ENCODE peak calls at places on chromosomes 2 and 18, in five cellular contexts. Z, O, M, E and J are unnamed samples.

GRCh38 chr2:129764376-129765325 is 214.8 kb upstream of the RAB6C start:
- DNase-seq in Z (no peak), E (no peak), O (no peak), M (peak; percentile 6), J (no peak)

GRCh38 chr2:121994238-121995206 is 239.1 kb downstream of the TSN start:
- DNase-seq in Z (no peak), M (no peak), O (no peak), E (no peak), J (no peak)

GRCh38 chr2:96636772-96637171 is 1.3 kb downstream of the KANSL3 start:
- DNase-seq in Z (no peak), O (no peak), E (no peak), M (peak; percentile 45), J (no peak)

GRCh38 chr2:141493936-141494335 is 636.9 kb downstream of the LRP1B start:
- DNase-seq in O (no peak), E (no peak), Z (no peak), M (no peak), J (no peak)

GRCh38 chr2:231190531-231191197 is 7.8 kb upstream of the ARMC9 start:
- DNase-seq in Z (peak; percentile 70), E (no peak), M (no peak), O (no peak), J (no peak)

GRCh38 chr2:32783468-32783867 is 155.6 kb downstream of the TTC27 start:
- DNase-seq in O (no peak), Z (no peak), M (no peak), E (no peak), J (no peak)

GRCh38 chr2:85022232-85022631 is 51.3 kb downstream of the KCMF1 start:
- DNase-seq in O (no peak), M (no peak), Z (no peak), E (no peak), J (no peak)

GRCh38 chr2:126614529-126615279 is 41.3 kb upstream of the GYPC start:
- DNase-seq in M (no peak), Z (no peak), E (no peak), O (no peak), J (no peak)

GRCh38 chr2:166932032-166932431 is 43.8 kb downstream of the XIRP2 start:
- DNase-seq in M (no peak), O (no peak), E (no peak), Z (no peak), J (no peak)

GRCh38 chr18:6039055-6039454 is 143.7 kb upstream of the TMEM200C start:
- DNase-seq in Z (no peak), E (no peak), O (no peak), M (no peak), J (no peak)

GRCh38 chr2:127103243-127104165 is 3.5 kb downstream of the BIN1 start:
- DNase-seq in Z (peak; percentile 2), O (no peak), E (no peak), M (no peak), J (no peak)

GRCh38 chr2:53859354-53860159 is at the start of gene GPR75:
- DNase-seq in M (no peak), Z (peak; percentile 71), O (no peak), E (no peak), J (no peak)

GRCh38 chr2:19611491-19612332 is 253.3 kb upstream of the OSR1 start:
- DNase-seq in Z (no peak), E (peak; percentile 88), M (no peak), O (peak; percentile 92), J (no peak)

GRCh38 chr2:131034122-131035051 is 58.9 kb downstream of the FAM168B start:
- DNase-seq in Z (peak; percentile 60), E (no peak), O (no peak), M (no peak), J (no peak)

GRCh38 chr2:142722569-142722968 is 154.9 kb upstream of the KYNU start:
- DNase-seq in E (no peak), Z (no peak), O (no peak), M (no peak), J (no peak)

GRCh38 chr18:991441-991840 is 86.8 kb downstream of the ADCYAP1 start:
- DNase-seq in M (no peak), O (no peak), Z (no peak), E (no peak), J (no peak)

GRCh38 chr2:207791579-207792243 is 22.0 kb upstream of the FZD5 start:
- DNase-seq in M (no peak), E (peak; percentile 44), Z (no peak), O (no peak), J (no peak)

GRCh38 chr2:85827879-85828569 is 60.8 kb downstream of the ST3GAL5 start:
- DNase-seq in M (no peak), Z (no peak), E (no peak), O (no peak), J (no peak)

GRCh38 chr2:3958465-3958864 is 255.1 kb downstream of the DCDC2C start:
- DNase-seq in E (no peak), M (no peak), Z (no peak), O (no peak), J (no peak)

GRCh38 chr2:175126661-175127060 is 41.3 kb downstream of the ATF2 start:
- DNase-seq in E (no peak), Z (no peak), O (no peak), M (no peak), J (no peak)

GRCh38 chr2:237244976-237245646 is 159.4 kb downstream of the COPS8 start:
- DNase-seq in E (no peak), M (no peak), O (no peak), Z (no peak), J (no peak)

GRCh38 chr2:17672583-17673317 is 80.9 kb downstream of the SMC6 start:
- DNase-seq in M (no peak), Z (no peak), E (no peak), O (peak; percentile 20), J (no peak)

GRCh38 chr2:75292826-75293225 is 93.5 kb upstream of the TACR1 start:
- DNase-seq in Z (no peak), E (no peak), M (no peak), O (no peak), J (no peak)

GRCh38 chr18:5729983-5730699 is 165.2 kb downstream of the TMEM200C start:
- DNase-seq in Z (no peak), O (no peak), M (no peak), E (no peak), J (no peak)

GRCh38 chr2:32824415-32824814 is 122.3 kb upstream of the LTBP1 start:
- DNase-seq in E (no peak), M (no peak), Z (no peak), O (no peak), J (no peak)

GRCh38 chr2:23464156-23464555 is 79.2 kb downstream of the KLHL29 start:
- DNase-seq in E (no peak), Z (no peak), O (no peak), M (no peak), J (no peak)

GRCh38 chr2:128654404-128654803 is 335.7 kb upstream of the HS6ST1 start:
- DNase-seq in M (no peak), Z (no peak), E (no peak), O (no peak), J (no peak)

GRCh38 chr18:35711227-35711626 is 129.7 kb downstream of the GALNT1 start:
- DNase-seq in Z (no peak), M (no peak), E (peak; percentile 72), O (no peak), J (no peak)
- TF ChIP-seq ESRRA in Z (no peak), M (no peak), E (no peak), O (no peak), J (no peak)

GRCh38 chr18:58528011-58528367 is 100.9 kb downstream of the ALPK2 start:
- DNase-seq in M (no peak), E (no peak), O (no peak), Z (no peak), J (no peak)

GRCh38 chr18:58525928-58526424 is 102.9 kb downstream of the ALPK2 start:
- DNase-seq in O (no peak), Z (no peak), M (no peak), E (no peak), J (peak; percentile 64)

GRCh38 chr18:58526425-58527115 is 102.3 kb downstream of the ALPK2 start:
- DNase-seq in Z (no peak), M (no peak), O (peak; percentile 88), E (peak; percentile 95), J (no peak)

GRCh38 chr18:58525517-58525916 is 103.4 kb downstream of the ALPK2 start:
- DNase-seq in O (no peak), E (no peak), Z (no peak), M (no peak), J (peak; percentile 65)

GRCh38 chr18:58527116-58528010 is 101.5 kb downstream of the ALPK2 start:
- DNase-seq in Z (no peak), O (peak; percentile 92), E (peak; percentile 55), M (no peak), J (no peak)
- TF ChIP-seq ESRRA in Z (no peak), O (no peak), E (no peak), M (no peak), J (no peak)

GRCh38 chr2:176638167-176639015 is 369.1 kb downstream of the MTX2 start:
- DNase-seq in O (peak; percentile 69), M (peak; percentile 62), E (peak; percentile 15), Z (peak; percentile 59), J (no peak)

GRCh38 chr2:176637134-176637496 is 367.9 kb downstream of the MTX2 start:
- DNase-seq in M (no peak), Z (no peak), E (no peak), O (no peak), J (no peak)

GRCh38 chr2:176636376-176636775 is 367.1 kb downstream of the MTX2 start:
- DNase-seq in E (no peak), Z (no peak), M (no peak), O (no peak), J (no peak)

GRCh38 chr2:176639016-176639343 is 369.7 kb downstream of the MTX2 start:
- DNase-seq in E (no peak), O (no peak), M (no peak), Z (no peak), J (no peak)

GRCh38 chr2:176637497-176638166 is 368.4 kb downstream of the MTX2 start:
- DNase-seq in E (no peak), Z (peak; percentile 56), O (peak; percentile 75), M (no peak), J (no peak)
- TF ChIP-seq ESRRA in E (no peak), Z (peak; percentile 71), O (no peak), M (no peak), J (no peak)

DNA sequence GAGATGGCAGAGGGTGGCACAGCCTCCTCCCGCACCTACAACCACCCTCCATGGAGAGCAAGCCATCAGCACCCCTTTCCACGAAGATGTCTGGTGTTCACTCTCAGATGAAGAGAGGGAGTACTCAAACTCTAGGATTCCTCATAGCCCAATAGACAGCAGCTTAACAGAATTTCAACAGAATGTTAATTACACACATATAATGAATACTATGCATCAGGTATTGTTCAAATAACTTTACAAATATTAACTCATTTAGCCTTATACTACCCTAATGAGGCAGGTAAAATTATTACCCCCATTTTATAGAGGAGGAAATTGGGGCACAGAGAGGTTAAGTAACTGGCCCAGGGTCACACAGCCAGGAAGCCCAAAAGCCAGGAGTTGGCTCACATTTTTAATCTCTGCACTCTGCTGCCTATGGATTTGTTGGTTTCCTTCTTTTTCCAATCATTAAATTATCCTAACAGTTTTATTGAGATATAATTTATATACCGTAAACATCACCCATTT is 39.0 kb downstream of the HS1BP3 start:
- DNase-seq in M (no peak), O (no peak), E (no peak), Z (no peak), J (no peak)
- TF ChIP-seq ESRRA in M (no peak), O (no peak), E (no peak), Z (no peak), J (no peak)

GRCh38 chr2:239290618-239291504 is 110.0 kb downstream of the HDAC4 start:
- DNase-seq in M (no peak), Z (peak; percentile 13), O (no peak), E (no peak), J (no peak)
- TF ChIP-seq ESRRA in M (no peak), Z (no peak), O (no peak), E (no peak), J (no peak)